ENCODE peak calls at places on chromosomes 3 and 15, in eight cellular contexts. F, X, R, Y, V, U, Q and T are unnamed samples.

GRCh38 chr3:152650177-152650576 is 184.8 kb upstream of the P2RY1 start:
- DNase-seq in F (no peak), X (no peak), R (no peak), Y (no peak), V (no peak), U (peak; percentile 26), Q (no peak), T (peak; percentile 3)

GRCh38 chr3:56453027-56453426 is 15.2 kb downstream of the ERC2 start:
- DNase-seq in F (no peak), X (no peak), R (no peak), Y (no peak), V (no peak), U (no peak), Q (no peak), T (no peak)

GRCh38 chr3:94101860-94102259 is 39.0 kb downstream of the NSUN3 start:
- DNase-seq in F (no peak), X (no peak), R (no peak), Y (peak; percentile 36), V (no peak), U (no peak), Q (peak; percentile 37), T (peak; percentile 56)

GRCh38 chr15:69523010-69524001 is 70.7 kb downstream of the RPLP1 start:
- DNase-seq in F (peak; percentile 40), X (peak; percentile 92), R (peak; percentile 31), Y (peak; percentile 64), V (peak; percentile 72), U (peak; percentile 70), Q (peak; percentile 70), T (peak; percentile 80)

GRCh38 chr3:108394563-108394962 is 98.2 kb downstream of the HHLA2 start:
- DNase-seq in F (no peak), X (no peak), R (no peak), Y (no peak), V (no peak), U (no peak), Q (no peak), T (no peak)

GRCh38 chr3:42264399-42265058 is 1.5 kb downstream of the CCK start:
- DNase-seq in F (no peak), X (peak; percentile 34), R (no peak), Y (no peak), V (no peak), U (no peak), Q (peak; percentile 35), T (peak; percentile 32)

GRCh38 chr15:80153900-80154299 is 1.1 kb downstream of the FAH start:
- DNase-seq in F (no peak), X (no peak), R (no peak), Y (no peak), V (no peak), U (no peak), Q (peak; percentile 75), T (no peak)

GRCh38 chr3:178084938-178085816 is 451.1 kb upstream of the KCNMB2 start:
- DNase-seq in F (no peak), X (peak; percentile 79), R (no peak), Y (no peak), V (no peak), U (peak; percentile 98), Q (peak; percentile 70), T (peak; percentile 93)

GRCh38 chr3:73215286-73215685 is 153.8 kb downstream of the EBLN2 start:
- DNase-seq in F (no peak), X (no peak), R (no peak), Y (no peak), V (no peak), U (no peak), Q (peak; percentile 38), T (peak; percentile 3)

GRCh38 chr3:49456417-49456816 is 13.7 kb upstream of the DAG1 start:
- DNase-seq in F (no peak), X (no peak), R (no peak), Y (peak; percentile 18), V (no peak), U (no peak), Q (no peak), T (peak; percentile 33)

GRCh38 chr3:194640829-194641228 is 7.6 kb upstream of the TMEM44 start:
- DNase-seq in F (no peak), X (no peak), R (no peak), Y (no peak), V (no peak), U (no peak), Q (peak; percentile 30), T (peak; percentile 37)

GRCh38 chr15:74464216-74464615 is 3.3 kb upstream of the UBL7 start:
- DNase-seq in F (no peak), X (no peak), R (no peak), Y (no peak), V (no peak), U (no peak), Q (no peak), T (no peak)

GRCh38 chr15:90016721-90017120 is 15.6 kb downstream of the ZNF710 start:
- DNase-seq in F (no peak), X (no peak), R (no peak), Y (no peak), V (no peak), U (no peak), Q (no peak), T (no peak)

GRCh38 chr15:77033417-77033728 is 37.5 kb downstream of the TSPAN3 start:
- DNase-seq in F (no peak), X (peak; percentile 16), R (no peak), Y (no peak), V (no peak), U (no peak), Q (no peak), T (no peak)

GRCh38 chr3:23588547-23588946 is 217.2 kb upstream of the UBE2E1 start:
- DNase-seq in F (no peak), X (no peak), R (no peak), Y (no peak), V (no peak), U (no peak), Q (no peak), T (no peak)

GRCh38 chr3:39166932-39167532 is 13.6 kb upstream of the CSRNP1 start:
- DNase-seq in F (no peak), X (no peak), R (no peak), Y (peak; percentile 93), V (no peak), U (no peak), Q (peak; percentile 99), T (peak; percentile 98)

GRCh38 chr15:99566157-99566900 is 545 bp downstream of the MEF2A start:
- DNase-seq in F (peak; percentile 26), X (peak; percentile 36), R (no peak), Y (no peak), V (peak; percentile 52), U (no peak), Q (no peak), T (no peak)

GRCh38 chr15:34755419-34755773 is 598 bp upstream of the GJD2 start:
- DNase-seq in F (no peak), X (no peak), R (no peak), Y (no peak), V (no peak), U (no peak), Q (no peak), T (no peak)

GRCh38 chr3:139325551-139325950 is 18.3 kb upstream of the MRPS22 start:
- DNase-seq in F (no peak), X (no peak), R (no peak), Y (no peak), V (no peak), U (no peak), Q (no peak), T (no peak)

GRCh38 chr3:30720586-30721313 is 114.3 kb downstream of the TGFBR2 start:
- DNase-seq in F (no peak), X (no peak), R (no peak), Y (peak; percentile 71), V (no peak), U (no peak), Q (peak; percentile 61), T (peak; percentile 70)

GRCh38 chr3:192354687-192355086 is 372.7 kb downstream of the FGF12 start:
- DNase-seq in F (no peak), X (no peak), R (no peak), Y (no peak), V (no peak), U (no peak), Q (no peak), T (no peak)

GRCh38 chr3:159882784-159883779 is 105.6 kb upstream of the IL12A start:
- DNase-seq in F (no peak), X (no peak), R (no peak), Y (peak; percentile 76), V (no peak), U (no peak), Q (peak; percentile 63), T (peak; percentile 81)

GRCh38 chr3:77411990-77412389 is 372.1 kb downstream of the ROBO2 start:
- DNase-seq in F (no peak), X (no peak), R (no peak), Y (peak; percentile 89), V (no peak), U (no peak), Q (no peak), T (no peak)

GRCh38 chr15:59536553-59536952 is 75.0 kb upstream of the GCNT3 start:
- DNase-seq in F (no peak), X (no peak), R (no peak), Y (no peak), V (no peak), U (no peak), Q (no peak), T (no peak)

GRCh38 chr15:98896002-98896721 is 111.4 kb downstream of the PGPEP1L start:
- DNase-seq in F (no peak), X (no peak), R (no peak), Y (peak; percentile 70), V (no peak), U (no peak), Q (peak; percentile 88), T (peak; percentile 67)

GRCh38 chr15:70091649-70092461 is 5.9 kb downstream of the TLE3 start:
- DNase-seq in F (no peak), X (peak; percentile 67), R (no peak), Y (no peak), V (no peak), U (peak; percentile 69), Q (peak; percentile 31), T (no peak)